ENCODE peak calls at places on chromosome 5, in five cellular contexts. One of them, this sample, is unnamed.

GRCh38 chr5:124927735-124928134 is 181.3 kb upstream of the ZNF608 start:
- DNase-seq in GM20000: no peak
- DNase-seq in stimulated activated CD8-positive, alpha-beta memory T cell treated with anti-CD3 and anti-CD28 coated beads, Interleukin-15, amount 100 ng/mL, for 24 hours: no peak
- DNase-seq in GM12865: no peak
- DNase-seq in RPMI7951: peak; percentile 65
- DNase-seq in this sample: no peak

GRCh38 chr5:154475613-154476342 is 2.2 kb downstream of the HAND1 start:
- DNase-seq in stimulated activated CD8-positive, alpha-beta memory T cell treated with anti-CD3 and anti-CD28 coated beads, Interleukin-15, amount 100 ng/mL, for 24 hours: no peak
- DNase-seq in RPMI7951: no peak
- DNase-seq in GM20000: no peak
- DNase-seq in GM12865: no peak
- DNase-seq in this sample: no peak

GRCh38 chr5:30736642-30737041 is 456.8 kb upstream of the CDH6 start:
- DNase-seq in RPMI7951: no peak
- DNase-seq in GM20000: no peak
- DNase-seq in stimulated activated CD8-positive, alpha-beta memory T cell treated with anti-CD3 and anti-CD28 coated beads, Interleukin-15, amount 100 ng/mL, for 24 hours: no peak
- DNase-seq in GM12865: no peak
- DNase-seq in this sample: no peak

GRCh38 chr5:141951341-141951781 is 6.6 kb downstream of the PCDH12 start:
- DNase-seq in stimulated activated CD8-positive, alpha-beta memory T cell treated with anti-CD3 and anti-CD28 coated beads, Interleukin-15, amount 100 ng/mL, for 24 hours: no peak
- DNase-seq in GM20000: peak; percentile 73
- DNase-seq in RPMI7951: no peak
- DNase-seq in GM12865: peak; percentile 54
- DNase-seq in this sample: peak; percentile 68

GRCh38 chr5:1285883-1286291 is 9.0 kb downstream of the TERT start:
- DNase-seq in GM20000: no peak
- DNase-seq in stimulated activated CD8-positive, alpha-beta memory T cell treated with anti-CD3 and anti-CD28 coated beads, Interleukin-15, amount 100 ng/mL, for 24 hours: no peak
- DNase-seq in GM12865: no peak
- DNase-seq in RPMI7951: no peak
- DNase-seq in this sample: no peak

GRCh38 chr5:180350296-180350695 is 2.8 kb downstream of the GFPT2 start:
- DNase-seq in GM12865: no peak
- DNase-seq in RPMI7951: no peak
- DNase-seq in stimulated activated CD8-positive, alpha-beta memory T cell treated with anti-CD3 and anti-CD28 coated beads, Interleukin-15, amount 100 ng/mL, for 24 hours: no peak
- DNase-seq in GM20000: no peak
- DNase-seq in this sample: no peak

GRCh38 chr5:177382423-177383029 is 1.7 kb upstream of the SLC34A1 start:
- DNase-seq in GM20000: no peak
- DNase-seq in GM12865: peak; percentile 41
- DNase-seq in RPMI7951: no peak
- DNase-seq in stimulated activated CD8-positive, alpha-beta memory T cell treated with anti-CD3 and anti-CD28 coated beads, Interleukin-15, amount 100 ng/mL, for 24 hours: no peak
- DNase-seq in this sample: peak; percentile 55

GRCh38 chr5:155605898-155606297 is 592.3 kb downstream of the KIF4B start:
- DNase-seq in RPMI7951: no peak
- DNase-seq in stimulated activated CD8-positive, alpha-beta memory T cell treated with anti-CD3 and anti-CD28 coated beads, Interleukin-15, amount 100 ng/mL, for 24 hours: no peak
- DNase-seq in GM12865: no peak
- DNase-seq in GM20000: no peak
- DNase-seq in this sample: no peak

GRCh38 chr5:181222630-181223040 is 446 bp upstream of the TRIM41 start:
- DNase-seq in GM12865: no peak
- DNase-seq in RPMI7951: no peak
- DNase-seq in GM20000: no peak
- DNase-seq in stimulated activated CD8-positive, alpha-beta memory T cell treated with anti-CD3 and anti-CD28 coated beads, Interleukin-15, amount 100 ng/mL, for 24 hours: no peak
- DNase-seq in this sample: no peak

GRCh38 chr5:40652441-40653220 is 27.1 kb upstream of the PTGER4 start:
- DNase-seq in stimulated activated CD8-positive, alpha-beta memory T cell treated with anti-CD3 and anti-CD28 coated beads, Interleukin-15, amount 100 ng/mL, for 24 hours: no peak
- DNase-seq in GM12865: no peak
- DNase-seq in RPMI7951: no peak
- DNase-seq in GM20000: no peak
- DNase-seq in this sample: peak; percentile 18

GRCh38 chr5:127934791-127935256 is 148.7 kb upstream of the SLC12A2 start:
- DNase-seq in GM12865: no peak
- DNase-seq in stimulated activated CD8-positive, alpha-beta memory T cell treated with anti-CD3 and anti-CD28 coated beads, Interleukin-15, amount 100 ng/mL, for 24 hours: no peak
- DNase-seq in RPMI7951: peak; percentile 18
- DNase-seq in GM20000: no peak
- DNase-seq in this sample: no peak

GRCh38 chr5:63374085-63374484 is 588.2 kb downstream of the HTR1A start:
- DNase-seq in GM12865: no peak
- DNase-seq in GM20000: no peak
- DNase-seq in stimulated activated CD8-positive, alpha-beta memory T cell treated with anti-CD3 and anti-CD28 coated beads, Interleukin-15, amount 100 ng/mL, for 24 hours: no peak
- DNase-seq in RPMI7951: no peak
- DNase-seq in this sample: no peak

GRCh38 chr5:5497132-5497748 is 74.8 kb downstream of the ICE1 start:
- DNase-seq in RPMI7951: peak; percentile 53
- DNase-seq in GM20000: peak; percentile 69
- DNase-seq in stimulated activated CD8-positive, alpha-beta memory T cell treated with anti-CD3 and anti-CD28 coated beads, Interleukin-15, amount 100 ng/mL, for 24 hours: no peak
- DNase-seq in GM12865: peak; percentile 54
- DNase-seq in this sample: peak; percentile 75

GRCh38 chr5:147037517-147038205 is 159.1 kb upstream of the PPP2R2B start:
- DNase-seq in stimulated activated CD8-positive, alpha-beta memory T cell treated with anti-CD3 and anti-CD28 coated beads, Interleukin-15, amount 100 ng/mL, for 24 hours: no peak
- DNase-seq in GM12865: peak; percentile 2
- DNase-seq in GM20000: no peak
- DNase-seq in RPMI7951: peak; percentile 55
- DNase-seq in this sample: no peak